ENCODE peak calls at places on chromosomes 1 and 21, in nine cellular contexts. D is endothelial cell, W is PC-9, G is dorsolateral prefrontal cortex, M is A549, Z is RWPE1, H is pancreas, B is GM13976, J is GM06990. V is an unnamed sample.

GRCh38 chr1:43691871-43692815 is 15.2 kb upstream of the ST3GAL3 start:
- DNase-seq in D (no peak), W (no peak), G (peak), M (no peak), Z (no peak), H (no peak), B (no peak), J (no peak), V (no peak)

GRCh38 chr1:10940451-10940804 is 72.0 kb upstream of the TARDBP start:
- DNase-seq in D (no peak), W (no peak), G (no peak), M (no peak), Z (no peak), H (no peak), B (no peak), J (no peak), V (no peak)

GRCh38 chr1:71364236-71364635 is 283.4 kb upstream of the ZRANB2 start:
- DNase-seq in D (no peak), W (no peak), G (no peak), M (no peak), Z (no peak), H (no peak), B (no peak), J (no peak), V (no peak)

GRCh38 chr1:80250573-80251168 is 1244.1 kb upstream of the ADGRL4 start:
- DNase-seq in D (no peak), W (no peak), G (no peak), M (peak), Z (peak), H (no peak), B (no peak), J (no peak), V (no peak)

GRCh38 chr1:219794085-219794743 is 134.1 kb downstream of the SLC30A10 start:
- DNase-seq in D (no peak), W (no peak), G (no peak), M (no peak), Z (no peak), H (no peak), B (no peak), J (peak), V (no peak)

GRCh38 chr1:201565024-201565730 is 26.2 kb downstream of the NAV1 start:
- DNase-seq in D (no peak), W (no peak), G (peak), M (no peak), Z (no peak), H (no peak), B (no peak), J (no peak), V (no peak)

GRCh38 chr1:223712856-223713494 is 636 bp downstream of the CAPN2 start:
- DNase-seq in D (peak), W (no peak), G (peak), M (no peak), Z (no peak), H (peak), B (peak), J (no peak), V (peak)

GRCh38 chr1:98277111-98277510 is 356.3 kb upstream of the DPYD start:
- DNase-seq in D (no peak), W (no peak), G (no peak), M (peak), Z (peak), H (no peak), B (no peak), J (no peak), V (no peak)

GRCh38 chr1:86913399-86913895 is 479 bp downstream of the SELENOF start:
- DNase-seq in D (peak), W (peak), G (no peak), M (peak), Z (no peak), H (no peak), B (peak), J (peak), V (peak)

GRCh38 chr1:234214129-234214910 is 158.9 kb upstream of the COA6 start:
- DNase-seq in D (peak), W (no peak), G (peak), M (no peak), Z (peak), H (peak), B (peak), J (peak), V (peak)

GRCh38 chr1:42998381-42998780 is 39.7 kb upstream of the SLC2A1 start:
- DNase-seq in D (no peak), W (no peak), G (no peak), M (no peak), Z (no peak), H (no peak), B (no peak), J (no peak), V (no peak)

GRCh38 chr21:34157456-34158025 is 84.2 kb downstream of the MRPS6 start:
- DNase-seq in D (no peak), W (no peak), G (no peak), M (no peak), Z (no peak), H (no peak), B (no peak), J (no peak), V (no peak)

GRCh38 chr1:153550827-153551512 is 1.9 kb upstream of the S100A3 start:
- DNase-seq in D (no peak), W (no peak), G (no peak), M (no peak), Z (no peak), H (no peak), B (no peak), J (no peak), V (no peak)

GRCh38 chr1:175221548-175222175 is 29.1 kb upstream of the KIAA0040 start:
- DNase-seq in D (peak), W (no peak), G (no peak), M (no peak), Z (peak), H (peak), B (no peak), J (no peak), V (peak)

GRCh38 chr1:28428012-28428411 is 58.5 kb downstream of the PHACTR4 start:
- DNase-seq in D (no peak), W (no peak), G (no peak), M (no peak), Z (no peak), H (no peak), B (peak), J (no peak), V (no peak)

GRCh38 chr1:209820986-209821385 is 6.8 kb upstream of the UTP25 start:
- DNase-seq in D (no peak), W (no peak), G (no peak), M (no peak), Z (no peak), H (no peak), B (no peak), J (no peak), V (no peak)

GRCh38 chr1:172941456-172941855 is 109.3 kb downstream of the TNFSF18 start:
- DNase-seq in D (no peak), W (no peak), G (no peak), M (no peak), Z (no peak), H (no peak), B (no peak), J (no peak), V (no peak)

GRCh38 chr1:115293899-115294298 is 44.1 kb downstream of the NGF start:
- DNase-seq in D (no peak), W (no peak), G (no peak), M (no peak), Z (peak), H (no peak), B (no peak), J (no peak), V (no peak)

GRCh38 chr21:35511298-35512162 is 462.4 kb upstream of the RUNX1 start:
- DNase-seq in D (no peak), W (peak), G (no peak), M (no peak), Z (peak), H (no peak), B (no peak), J (no peak), V (no peak)

GRCh38 chr1:48776400-48777218 is at the start of gene BEND5:
- DNase-seq in D (peak), W (no peak), G (peak), M (no peak), Z (no peak), H (peak), B (peak), J (no peak), V (peak)

GRCh38 chr1:205376739-205377138 is 20.0 kb upstream of the KLHDC8A start:
- DNase-seq in D (no peak), W (peak), G (no peak), M (peak), Z (no peak), H (no peak), B (no peak), J (no peak), V (no peak)

GRCh38 chr21:30408782-30409494 is 13.1 kb downstream of the KRTAP13-1 start:
- DNase-seq in D (peak), W (peak), G (no peak), M (peak), Z (peak), H (peak), B (no peak), J (no peak), V (peak)
- TF ChIP-seq CTCF in D (peak), W (peak), G (no peak), M (no peak), Z (peak), H (no peak), B (peak), J (peak), V (peak)

GRCh38 chr1:15936025-15936424 is 39.9 kb downstream of the ZBTB17 start:
- DNase-seq in D (no peak), W (no peak), G (no peak), M (no peak), Z (no peak), H (no peak), B (peak), J (no peak), V (no peak)

GRCh38 chr1:15938628-15939161 is 37.2 kb downstream of the ZBTB17 start:
- DNase-seq in D (no peak), W (no peak), G (no peak), M (no peak), Z (no peak), H (no peak), B (peak), J (no peak), V (no peak)

GRCh38 chr1:15939181-15940109 is 36.5 kb downstream of the ZBTB17 start:
- DNase-seq in D (no peak), W (no peak), G (no peak), M (peak), Z (no peak), H (peak), B (peak), J (no peak), V (no peak)

GRCh38 chr1:15937146-15937545 is 38.8 kb downstream of the ZBTB17 start:
- DNase-seq in D (no peak), W (no peak), G (no peak), M (no peak), Z (no peak), H (no peak), B (no peak), J (no peak), V (no peak)

DNA sequence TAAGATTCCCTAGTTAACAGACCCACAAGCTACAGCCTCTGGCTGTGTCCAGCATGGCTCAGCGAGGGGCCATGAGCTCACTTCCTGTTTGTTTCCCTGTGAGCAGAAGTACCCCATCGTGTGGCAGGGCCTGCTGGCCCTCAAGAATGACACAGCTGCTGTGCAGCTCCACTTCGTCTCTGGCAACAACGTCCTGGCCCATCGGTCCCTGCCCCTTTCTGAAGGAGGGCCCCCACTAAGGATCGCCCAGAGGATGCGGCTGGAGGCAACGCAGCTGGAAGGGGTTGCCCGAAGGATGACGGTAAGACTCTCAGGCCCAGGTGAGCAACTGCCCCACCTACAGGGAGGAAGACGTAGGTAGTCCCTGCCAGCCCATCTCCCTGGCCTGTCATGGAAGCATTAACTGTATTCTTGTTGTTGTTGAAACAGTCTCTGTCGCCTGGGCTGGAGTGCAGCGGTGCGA is 38.2 kb downstream of the ZBTB17 start:
- DNase-seq in D (no peak), W (no peak), G (no peak), M (no peak), Z (no peak), H (no peak), B (peak), J (no peak), V (no peak)
- TF ChIP-seq CTCF in D (no peak), W (no peak), G (no peak), M (no peak), Z (no peak), H (no peak), B (no peak), J (peak), V (no peak)

GRCh38 chr1:60600532-60600931 is 481.8 kb upstream of the NFIA start:
- DNase-seq in D (no peak), W (no peak), G (no peak), M (no peak), Z (no peak), H (no peak), B (no peak), J (no peak), V (no peak)

GRCh38 chr1:60591583-60591982 is 490.8 kb upstream of the NFIA start:
- DNase-seq in D (no peak), W (no peak), G (no peak), M (no peak), Z (no peak), H (no peak), B (no peak), J (no peak), V (no peak)

GRCh38 chr1:60598055-60598910 is 484.1 kb upstream of the NFIA start:
- DNase-seq in D (no peak), W (no peak), G (no peak), M (no peak), Z (no peak), H (no peak), B (no peak), J (no peak), V (no peak)

GRCh38 chr1:60596791-60597748 is 485.3 kb upstream of the NFIA start:
- DNase-seq in D (no peak), W (no peak), G (no peak), M (no peak), Z (peak), H (no peak), B (no peak), J (no peak), V (no peak)
- TF ChIP-seq CTCF in D (no peak), W (no peak), G (no peak), M (no peak), Z (no peak), H (no peak), B (no peak), J (no peak), V (no peak)

GRCh38 chr1:211517006-211517405 is 25.0 kb upstream of the RD3 start:
- DNase-seq in D (no peak), W (peak), G (no peak), M (peak), Z (no peak), H (no peak), B (no peak), J (no peak), V (no peak)
- TF ChIP-seq CTCF in D (no peak), W (peak), G (no peak), M (no peak), Z (no peak), H (no peak), B (no peak), J (peak), V (peak)

V was measured in nephron progenitor cell.